ENCODE peak calls at places on chromosomes 2 and 18, in nine cellular contexts. E, N, V, X, U, G, O, H and R are unnamed samples.

GRCh38 chr18:11027862-11028261 is 121.5 kb downstream of the PIEZO2 start:
- DNase-seq in N (no peak), H (no peak), G (no peak), O (no peak), X (no peak), V (no peak), U (no peak), E (no peak), R (no peak)

GRCh38 chr2:98348066-98348561 is 1.9 kb downstream of the CNGA3 start:
- DNase-seq in E (peak), U (no peak), G (no peak), N (peak), O (peak), X (no peak), V (no peak), H (no peak), R (no peak)

GRCh38 chr2:117856415-117857210 is 42.1 kb downstream of the DDX18 start:
- DNase-seq in X (peak), U (peak), G (no peak), N (no peak), E (no peak), H (no peak), O (no peak), V (peak), R (no peak)

GRCh38 chr18:7329036-7329435 is 98.1 kb downstream of the LRRC30 start:
- DNase-seq in H (no peak), N (no peak), V (no peak), O (no peak), U (no peak), G (no peak), E (no peak), X (peak), R (no peak)

GRCh38 chr18:69936191-69936558 is 11.5 kb downstream of the CD226 start:
- DNase-seq in U (no peak), H (no peak), N (no peak), V (no peak), E (no peak), X (no peak), O (peak), G (no peak), R (no peak)

GRCh38 chr2:39266139-39266805 is 22.5 kb upstream of the CDKL4 start:
- DNase-seq in O (no peak), E (no peak), N (no peak), G (no peak), X (no peak), V (no peak), U (peak), H (no peak), R (no peak)

GRCh38 chr2:121804340-121804739 is 48.9 kb downstream of the TSN start:
- DNase-seq in N (peak), V (no peak), H (no peak), G (no peak), O (no peak), E (peak), X (no peak), U (peak), R (no peak)

GRCh38 chr2:164617466-164617865 is 3.8 kb downstream of the GRB14 start:
- DNase-seq in U (peak), V (peak), X (peak), G (no peak), N (no peak), O (no peak), H (no peak), E (no peak), R (no peak)

GRCh38 chr2:221533299-221533698 is 38.8 kb downstream of the EPHA4 start:
- DNase-seq in O (no peak), E (no peak), G (no peak), U (no peak), V (no peak), X (peak), N (peak), H (no peak), R (no peak)

GRCh38 chr2:73290049-73290839 is 3.1 kb downstream of the EGR4 start:
- DNase-seq in G (no peak), E (peak), H (no peak), X (peak), U (peak), N (peak), O (peak), V (no peak), R (no peak)

GRCh38 chr2:222292113-222292737 is 6.6 kb downstream of the PAX3 start:
- DNase-seq in U (no peak), E (no peak), N (no peak), O (no peak), V (no peak), G (no peak), X (no peak), H (no peak), R (no peak)

GRCh38 chr2:16890081-16890480 is 224.4 kb upstream of the CYRIA start:
- DNase-seq in G (no peak), N (no peak), H (no peak), E (no peak), U (no peak), X (peak), O (no peak), V (no peak), R (no peak)

GRCh38 chr2:220662415-220662814 is 909.7 kb downstream of the EPHA4 start:
- DNase-seq in N (no peak), V (no peak), U (no peak), X (peak), H (no peak), G (peak), O (no peak), E (no peak), R (no peak)